ENCODE peak calls at places on chromosome 2, in seven cellular contexts. E is stimulated activated CD8-positive, alpha-beta memory T cell treated with anti-CD3 and anti-CD28 coated beads, Interleukin-15, amount 100 ng/mL, for 24 hours; D is fibroblast of pulmonary artery; K is GDM1; G is EH; O is M059J; T is fibroblast of the aortic adventitia. L is an unnamed sample.

GRCh38 chr2:190887089-190887488 is 6.5 kb downstream of the GLS start:
- DNase-seq in E (no peak), D (no peak), K (no peak), G (no peak), O (peak; percentile 64), T (no peak), L (peak; percentile 49)

GRCh38 chr2:23588788-23589187 is 203.8 kb downstream of the KLHL29 start:
- DNase-seq in E (no peak), D (no peak), K (no peak), G (no peak), O (no peak), T (no peak), L (no peak)

GRCh38 chr2:201890447-201890846 is 84.1 kb downstream of the CDK15 start:
- DNase-seq in E (no peak), D (no peak), K (no peak), G (peak; percentile 26), O (peak; percentile 55), T (no peak), L (no peak)

GRCh38 chr2:183927367-183928355 is 670.7 kb upstream of the ZNF804A start:
- DNase-seq in E (no peak), D (peak; percentile 56), K (no peak), G (no peak), O (peak; percentile 8), T (peak; percentile 6), L (peak; percentile 78)

GRCh38 chr2:172996387-172996961 is 79.2 kb upstream of the MAP3K20 start:
- DNase-seq in E (no peak), D (no peak), K (no peak), G (peak; percentile 69), O (peak; percentile 25), T (no peak), L (no peak)

GRCh38 chr2:10057231-10058107 is 14.1 kb downstream of the KLF11 start:
- DNase-seq in E (no peak), D (peak; percentile 81), K (no peak), G (peak; percentile 84), O (peak; percentile 42), T (peak; percentile 82), L (peak; percentile 65)

GRCh38 chr2:236636261-236636660 is 66.6 kb downstream of the ACKR3 start:
- DNase-seq in E (no peak), D (no peak), K (no peak), G (no peak), O (no peak), T (no peak), L (no peak)

GRCh38 chr2:143336719-143337210 is 207.5 kb downstream of the ARHGAP15 start:
- DNase-seq in E (no peak), D (no peak), K (no peak), G (no peak), O (no peak), T (no peak), L (no peak)

GRCh38 chr2:237315170-237315880 is 98.6 kb downstream of the COL6A3 start:
- DNase-seq in E (no peak), D (peak; percentile 97), K (no peak), G (peak; percentile 99), O (peak; percentile 91), T (peak; percentile 98), L (peak; percentile 97)

GRCh38 chr2:99727199-99727598 is 237.4 kb upstream of the REV1 start:
- DNase-seq in E (no peak), D (no peak), K (no peak), G (no peak), O (peak; percentile 4), T (no peak), L (peak; percentile 10)

L was measured in astrocyte.